ENCODE peak calls at places on chromosomes 3 and 15, in seven cellular contexts. T is SW 1271, M is upper lobe of right lung, I is A172, X is AG08395, F is RPMI8226, Q is NCI-H2029 treated with DMSO at 0.1 percent for 48 hours. A is an unnamed sample.
A peak's percentile ranks its signal among the peaks of the same experiment; 100 is the strongest.

GRCh38 chr3:39207361-39208192 is 15.2 kb upstream of the XIRP1 start:
- DNase-seq in T (no peak), F (peak; percentile 94), X (no peak), M (no peak), I (no peak), Q (no peak), A (no peak)

GRCh38 chr15:44264148-44264547 is 24.4 kb upstream of the GOLM2 start:
- DNase-seq in X (no peak), T (no peak), M (no peak), Q (no peak), F (no peak), I (no peak), A (no peak)

GRCh38 chr3:47000922-47001730 is 21.7 kb downstream of the NBEAL2 start:
- DNase-seq in T (no peak), Q (no peak), I (no peak), F (no peak), X (no peak), M (peak; percentile 60), A (no peak)

GRCh38 chr3:59480486-59480995 is 430.7 kb upstream of the CFAP20DC start:
- DNase-seq in M (no peak), X (peak; percentile 86), I (peak; percentile 44), T (no peak), Q (no peak), F (no peak), A (no peak)

GRCh38 chr15:39511915-39512260 is 69.0 kb upstream of the THBS1 start:
- DNase-seq in F (no peak), T (no peak), Q (peak; percentile 17), M (no peak), X (peak; percentile 63), I (peak; percentile 1), A (no peak)

GRCh38 chr3:6250167-6250566 is 610.7 kb upstream of the GRM7 start:
- DNase-seq in X (no peak), I (no peak), T (no peak), M (no peak), F (peak; percentile 67), Q (no peak), A (no peak)

GRCh38 chr15:69757186-69757585 is 304.6 kb downstream of the RPLP1 start:
- DNase-seq in I (peak; percentile 5), X (no peak), Q (no peak), T (no peak), M (no peak), F (no peak), A (no peak)

GRCh38 chr15:63052128-63052826 is 9.7 kb downstream of the TPM1 start:
- DNase-seq in F (no peak), I (no peak), T (no peak), M (no peak), X (no peak), Q (no peak), A (no peak)

GRCh38 chr15:73573572-73573971 is 59.6 kb downstream of the NPTN start:
- DNase-seq in I (no peak), Q (no peak), M (no peak), F (no peak), T (no peak), X (peak; percentile 12), A (no peak)

GRCh38 chr3:186099178-186099577 is 9.7 kb downstream of the ETV5 start:
- DNase-seq in I (no peak), Q (no peak), F (no peak), X (peak; percentile 77), M (peak; percentile 69), T (no peak), A (no peak)

GRCh38 chr3:169869484-169870304 is at the start of gene LRRC31:
- DNase-seq in I (no peak), M (no peak), X (no peak), Q (peak; percentile 51), F (no peak), T (no peak), A (no peak)

GRCh38 chr3:14423197-14423743 is 20.9 kb downstream of the SLC6A6 start:
- DNase-seq in T (no peak), X (no peak), M (no peak), F (no peak), I (no peak), Q (peak; percentile 97), A (no peak)

GRCh38 chr3:160023476-160023875 is 34.8 kb downstream of the IL12A start:
- DNase-seq in X (no peak), Q (no peak), T (no peak), F (no peak), M (no peak), I (no peak), A (no peak)

GRCh38 chr3:151765685-151766084 is 32.0 kb downstream of the AADACL2 start:
- DNase-seq in I (peak; percentile 43), F (no peak), T (peak; percentile 58), X (no peak), Q (no peak), M (no peak), A (no peak)

GRCh38 chr3:46903341-46904302 is 26.1 kb downstream of the PTH1R start:
- DNase-seq in F (no peak), I (peak; percentile 84), Q (no peak), X (peak; percentile 83), T (no peak), M (peak; percentile 63), A (no peak)

GRCh38 chr3:115217678-115218451 is 70.8 kb upstream of the ZBTB20 start:
- DNase-seq in Q (peak; percentile 47), T (peak; percentile 76), F (peak; percentile 16), X (peak; percentile 53), I (peak; percentile 87), M (no peak), A (peak; percentile 42)

GRCh38 chr3:99172736-99173657 is 271.5 kb upstream of the DCBLD2 start:
- DNase-seq in X (peak; percentile 61), Q (peak; percentile 0), T (peak; percentile 75), I (peak; percentile 81), F (peak; percentile 55), M (peak; percentile 47), A (peak; percentile 56)

GRCh38 chr15:50786871-50787270 is 21.4 kb upstream of the SPPL2A start:
- DNase-seq in X (peak; percentile 30), F (no peak), I (no peak), Q (no peak), T (no peak), M (no peak), A (no peak)

GRCh38 chr3:17670749-17671148 is 71.7 kb downstream of the TBC1D5 start:
- DNase-seq in I (no peak), X (no peak), F (no peak), M (no peak), Q (no peak), T (no peak), A (no peak)

GRCh38 chr15:34362047-34362773 is 4.8 kb downstream of the LPCAT4 start:
- DNase-seq in Q (no peak), M (peak; percentile 36), T (no peak), I (no peak), X (no peak), F (no peak), A (no peak)

GRCh38 chr15:69893863-69894262 is 203.9 kb downstream of the TLE3 start:
- DNase-seq in F (no peak), I (peak; percentile 11), X (peak; percentile 91), Q (peak; percentile 8), M (no peak), T (no peak), A (no peak)

GRCh38 chr3:47441796-47442551 is 33.8 kb downstream of the SCAP start:
- DNase-seq in M (no peak), Q (no peak), T (no peak), F (no peak), I (no peak), X (no peak), A (no peak)

GRCh38 chr3:19264424-19264823 is 116.1 kb downstream of the KCNH8 start:
- DNase-seq in Q (no peak), T (no peak), F (peak; percentile 48), X (no peak), M (no peak), I (no peak), A (no peak)

GRCh38 chr3:79497447-79498111 is 270.2 kb downstream of the ROBO1 start:
- DNase-seq in Q (no peak), T (peak; percentile 10), F (peak; percentile 19), X (peak; percentile 33), I (peak; percentile 5), M (no peak), A (no peak)

GRCh38 chr15:62390793-62391543 is 225.9 kb upstream of the C2CD4B start:
- DNase-seq in F (peak; percentile 77), I (peak; percentile 8), T (peak; percentile 42), M (peak; percentile 75), X (peak; percentile 42), Q (no peak), A (no peak)

GRCh38 chr15:80068578-80068977 is 9.1 kb downstream of the ZFAND6 start:
- DNase-seq in Q (no peak), F (no peak), T (no peak), M (no peak), X (peak; percentile 48), I (no peak), A (no peak)

GRCh38 chr15:52171386-52171785 is 19.8 kb downstream of the GNB5 start:
- DNase-seq in M (no peak), X (peak; percentile 26), I (no peak), T (no peak), Q (no peak), F (no peak), A (no peak)

GRCh38 chr15:57422113-57422754 is 45.9 kb downstream of the CGNL1 start:
- DNase-seq in M (no peak), T (no peak), X (peak; percentile 34), F (no peak), I (no peak), Q (no peak), A (no peak)

GRCh38 chr15:52498700-52499099 is 30.0 kb downstream of the MYO5A start:
- DNase-seq in F (no peak), X (no peak), Q (no peak), T (no peak), M (no peak), I (no peak), A (no peak)

GRCh38 chr3:17025594-17026139 is 140.9 kb downstream of the PLCL2 start:
- DNase-seq in I (no peak), X (no peak), F (no peak), T (no peak), M (no peak), Q (no peak), A (no peak)

GRCh38 chr3:185469542-185469941 is 29.3 kb downstream of the TMEM41A start:
- DNase-seq in Q (no peak), X (no peak), T (no peak), M (no peak), I (no peak), F (no peak), A (no peak)